ENCODE peak calls at places on chromosomes 7 and 10, in seven cellular contexts. K is adrenal gland, P is uterus, U is WERI-Rb-1, M is OCI-LY7, S is mammary epithelial cell, R is AG10803. V is an unnamed sample.

GRCh38 chr7:44338600-44338999 is 13.2 kb upstream of the CAMK2B start:
- DNase-seq in K (no peak), P (no peak), U (no peak), M (no peak), S (no peak), R (no peak), V (no peak)

GRCh38 chr7:1720325-1720724 is 50.2 kb downstream of the ELFN1 start:
- DNase-seq in K (no peak), P (no peak), U (no peak), M (peak), S (no peak), R (no peak), V (no peak)

GRCh38 chr10:122786269-122786668 is 59.4 kb downstream of the CUZD1 start:
- DNase-seq in K (no peak), P (no peak), U (no peak), M (peak), S (peak), R (peak), V (peak)

GRCh38 chr10:488081-488932 is 201.2 kb downstream of the DIP2C start:
- DNase-seq in K (peak), P (no peak), U (no peak), M (no peak), S (no peak), R (no peak), V (no peak)

GRCh38 chr10:61487506-61487905 is 34.3 kb upstream of the TMEM26 start:
- DNase-seq in K (no peak), P (no peak), U (no peak), M (no peak), S (no peak), R (peak), V (peak)

GRCh38 chr7:68663392-68663791 is 934.9 kb upstream of the AUTS2 start:
- DNase-seq in K (no peak), P (no peak), U (no peak), M (no peak), S (no peak), R (no peak), V (no peak)

GRCh38 chr7:119908948-119909347 is 364.0 kb upstream of the KCND2 start:
- DNase-seq in K (no peak), P (no peak), U (no peak), M (no peak), S (no peak), R (no peak), V (no peak)

GRCh38 chr10:125882596-125882995 is 1.5 kb upstream of the DHX32 start:
- DNase-seq in K (no peak), P (no peak), U (no peak), M (no peak), S (no peak), R (no peak), V (peak)

GRCh38 chr10:5553400-5554170 is 28.8 kb downstream of the CALML3 start:
- DNase-seq in K (no peak), P (no peak), U (peak), M (no peak), S (no peak), R (no peak), V (no peak)

GRCh38 chr7:1457949-1458675 is 1.2 kb downstream of the MICALL2 start:
- DNase-seq in K (no peak), P (no peak), U (no peak), M (no peak), S (no peak), R (no peak), V (no peak)

GRCh38 chr10:86673827-86674581 is 5.7 kb downstream of the LDB3 start:
- DNase-seq in K (no peak), P (no peak), U (peak), M (no peak), S (no peak), R (no peak), V (no peak)

GRCh38 chr10:74640134-74640533 is 186.3 kb upstream of the KAT6B start:
- DNase-seq in K (no peak), P (no peak), U (no peak), M (peak), S (peak), R (peak), V (peak)

GRCh38 chr10:66927271-66927950 is 1.6 kb downstream of the LRRTM3 start:
- DNase-seq in K (no peak), P (no peak), U (no peak), M (no peak), S (no peak), R (no peak), V (no peak)

GRCh38 chr10:66928000-66928770 is 2.3 kb downstream of the LRRTM3 start:
- DNase-seq in K (peak), P (no peak), U (no peak), M (no peak), S (no peak), R (peak), V (peak)

GRCh38 chr10:66926841-66927240 is 1.0 kb downstream of the LRRTM3 start:
- DNase-seq in K (no peak), P (no peak), U (no peak), M (no peak), S (no peak), R (no peak), V (no peak)

GRCh38 chr10:66924674-66925345 is 1.0 kb upstream of the LRRTM3 start:
- DNase-seq in K (no peak), P (no peak), U (no peak), M (no peak), S (peak), R (no peak), V (no peak)

GRCh38 chr10:66925896-66926719 is at the start of gene LRRTM3:
- DNase-seq in K (peak), P (peak), U (peak), M (peak), S (peak), R (peak), V (peak)
- H3K4me3 ChIP-seq in K (no peak), P (no peak), U (no peak), M (no peak), S (no peak), R (no peak), V (peak)

DNA sequence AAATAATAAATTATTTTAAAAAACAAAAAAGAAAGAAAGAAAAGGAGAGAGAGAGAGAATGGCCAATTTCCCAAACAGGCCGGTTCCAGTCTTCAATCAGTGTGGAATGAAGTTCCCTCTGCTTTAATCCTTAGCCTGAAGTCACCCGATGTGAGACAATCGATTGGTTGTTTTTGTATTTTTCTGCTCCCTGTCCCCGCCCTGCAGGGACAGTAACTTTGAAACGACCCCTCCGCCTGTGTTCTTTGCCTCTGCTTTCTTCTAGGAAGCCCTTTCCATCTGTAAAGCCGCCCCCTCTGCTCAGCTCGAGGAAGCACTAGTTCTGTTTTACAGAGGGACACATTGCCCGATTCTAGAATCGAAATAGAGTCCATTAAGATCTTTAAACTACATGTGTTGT is 33.4 kb downstream of the FOXL3 start:
- DNase-seq in K (no peak), P (no peak), U (no peak), M (no peak), S (no peak), R (peak), V (no peak)
- H3K4me3 ChIP-seq in K (no peak), P (no peak), U (no peak), M (no peak), S (no peak), R (no peak), V (no peak)

GRCh38 chr10:95544783-95545500 is 16.2 kb downstream of the SORBS1 start:
- DNase-seq in K (no peak), P (no peak), U (no peak), M (no peak), S (no peak), R (no peak), V (peak)

GRCh38 chr10:95547791-95548435 is 13.3 kb downstream of the SORBS1 start:
- DNase-seq in K (no peak), P (no peak), U (no peak), M (no peak), S (no peak), R (no peak), V (no peak)

GRCh38 chr10:95543459-95543858 is 17.7 kb downstream of the SORBS1 start:
- DNase-seq in K (no peak), P (no peak), U (no peak), M (no peak), S (no peak), R (no peak), V (no peak)

GRCh38 chr10:95547197-95547596 is 14.0 kb downstream of the SORBS1 start:
- DNase-seq in K (no peak), P (no peak), U (no peak), M (no peak), S (no peak), R (no peak), V (no peak)

GRCh38 chr10:95545981-95546380 is 15.2 kb downstream of the SORBS1 start:
- DNase-seq in K (no peak), P (no peak), U (no peak), M (no peak), S (no peak), R (no peak), V (no peak)
- H3K4me3 ChIP-seq in K (no peak), P (no peak), U (no peak), M (no peak), S (no peak), R (no peak), V (no peak)

GRCh38 chr7:5396542-5396941 is 27.1 kb downstream of the TNRC18 start:
- DNase-seq in K (no peak), P (no peak), U (no peak), M (peak), S (peak), R (peak), V (no peak)
- H3K4me3 ChIP-seq in K (no peak), P (peak), U (no peak), M (peak), S (peak), R (peak), V (no peak)

GRCh38 chr7:38801786-38802185 is 107.2 kb downstream of the VPS41 start:
- DNase-seq in K (no peak), P (no peak), U (no peak), M (no peak), S (no peak), R (no peak), V (peak)
- H3K4me3 ChIP-seq in K (no peak), P (no peak), U (no peak), M (no peak), S (no peak), R (no peak), V (no peak)

GRCh38 chr7:82122290-82122689 is 321.3 kb downstream of the CACNA2D1 start:
- DNase-seq in K (no peak), P (no peak), U (no peak), M (no peak), S (no peak), R (no peak), V (no peak)
- H3K4me3 ChIP-seq in K (no peak), P (no peak), U (no peak), M (no peak), S (no peak), R (no peak), V (no peak)

GRCh38 chr10:7872041-7872442 is 53.7 kb downstream of the TAF3 start:
- DNase-seq in K (no peak), P (no peak), U (no peak), M (peak), S (peak), R (no peak), V (no peak)
- H3K4me3 ChIP-seq in K (no peak), P (no peak), U (no peak), M (no peak), S (peak), R (peak), V (peak)

V was measured in astrocyte.